ENCODE peak calls at places on chromosomes 7 and 10, in six cellular contexts. P is HepG2, K is cardiac muscle cell, V is kidney, B is activated B cell treated with CpG ODN at 0.5 μM for 24 hours, H is PC-9. A is an unnamed sample.

GRCh38 chr10:80924063-80924952 is 386.6 kb downstream of the SH2D4B start:
- DNase-seq in P (peak), K (peak), H (no peak), B (no peak), V (no peak), A (no peak)

GRCh38 chr10:95478935-95479334 is 82.2 kb downstream of the SORBS1 start:
- DNase-seq in K (no peak), V (no peak), P (no peak), H (no peak), B (no peak), A (no peak)

GRCh38 chr7:23247101-23247601 is 576 bp downstream of the GPNMB start:
- DNase-seq in H (no peak), K (no peak), V (no peak), P (no peak), B (no peak), A (no peak)

GRCh38 chr7:151518781-151519044 is 982 bp downstream of the RHEB start:
- DNase-seq in K (peak), B (no peak), H (no peak), V (no peak), P (no peak), A (no peak)

GRCh38 chr10:84537447-84537931 is 209.1 kb downstream of the CCSER2 start:
- DNase-seq in B (no peak), H (peak), V (no peak), K (peak), P (peak), A (no peak)

GRCh38 chr10:78451592-78451991 is 417.9 kb downstream of the RPS24 start:
- DNase-seq in H (no peak), P (no peak), V (no peak), K (no peak), B (no peak), A (no peak)

GRCh38 chr7:134548877-134549276 is at the start of gene AKR1B15:
- DNase-seq in H (peak), K (no peak), P (no peak), V (no peak), B (peak), A (no peak)

GRCh38 chr10:89785095-89785494 is 83.7 kb downstream of the KIF20B start:
- DNase-seq in H (no peak), P (no peak), V (no peak), B (no peak), K (no peak), A (no peak)

GRCh38 chr10:104299031-104299904 is 30.3 kb downstream of the GSTO2 start:
- DNase-seq in H (no peak), K (no peak), V (no peak), P (no peak), B (no peak), A (no peak)

GRCh38 chr10:112986791-112987190 is 36.7 kb downstream of the TCF7L2 start:
- DNase-seq in P (no peak), K (no peak), H (no peak), B (no peak), V (no peak), A (no peak)

GRCh38 chr7:121945066-121945848 is 72.3 kb downstream of the PTPRZ1 start:
- DNase-seq in H (no peak), K (no peak), V (no peak), B (no peak), P (no peak), A (no peak)

GRCh38 chr10:33353853-33354252 is 19.4 kb upstream of the NRP1 start:
- DNase-seq in V (no peak), B (no peak), P (no peak), H (no peak), K (no peak), A (no peak)

GRCh38 chr10:4708123-4708759 is 117.8 kb upstream of the AKR1E2 start:
- DNase-seq in B (no peak), V (no peak), K (no peak), P (peak), H (no peak), A (no peak)

GRCh38 chr7:95794917-95795515 is 22.7 kb downstream of the DYNC1I1 start:
- DNase-seq in V (no peak), P (peak), H (no peak), B (no peak), K (no peak), A (no peak)

GRCh38 chr10:62616885-62617635 is 187.5 kb upstream of the ADO start:
- DNase-seq in V (no peak), K (no peak), B (no peak), H (no peak), P (no peak), A (no peak)

GRCh38 chr7:28748934-28749584 is 209.1 kb downstream of the TRIL start:
- DNase-seq in H (peak), K (no peak), V (no peak), P (no peak), B (no peak), A (no peak)

GRCh38 chr7:150986099-150986512 is 4.7 kb upstream of the NOS3 start:
- DNase-seq in V (no peak), P (no peak), H (peak), B (no peak), K (peak), A (no peak)

GRCh38 chr7:48611993-48612392 is 312.4 kb upstream of the CDC14C start:
- DNase-seq in P (no peak), K (no peak), B (no peak), V (no peak), H (no peak), A (no peak)

GRCh38 chr7:50851891-50852290 is 69.2 kb upstream of the GRB10 start:
- DNase-seq in B (no peak), H (no peak), P (no peak), V (no peak), K (no peak), A (no peak)

GRCh38 chr7:347001-347590 is 57.1 kb downstream of the FOXL3 start:
- DNase-seq in H (no peak), P (no peak), K (no peak), V (no peak), B (no peak), A (no peak)

GRCh38 chr10:14692344-14693199 is 82.1 kb downstream of the FAM107B start:
- DNase-seq in V (no peak), B (no peak), P (no peak), K (no peak), H (no peak), A (no peak)

GRCh38 chr7:122343986-122344620 is 39.6 kb upstream of the FEZF1 start:
- DNase-seq in H (no peak), V (no peak), B (no peak), P (no peak), K (no peak), A (no peak)

GRCh38 chr7:19958309-19958896 is 185.0 kb upstream of the TMEM196 start:
- DNase-seq in B (no peak), H (peak), K (no peak), P (peak), V (no peak), A (no peak)

GRCh38 chr7:55026867-55027490 is 8.2 kb downstream of the EGFR start:
- DNase-seq in P (no peak), V (no peak), H (peak), B (no peak), K (no peak), A (no peak)

GRCh38 chr10:97713351-97713827 is at the start of gene MARVELD1:
- DNase-seq in V (peak), H (no peak), K (peak), P (no peak), B (no peak), A (no peak)

GRCh38 chr7:11474902-11475585 is 357.0 kb downstream of the THSD7A start:
- DNase-seq in H (no peak), K (no peak), B (no peak), P (no peak), V (no peak), A (no peak)

GRCh38 chr7:64463636-64464375 is 99.1 kb downstream of the ZNF680 start:
- DNase-seq in K (no peak), P (no peak), V (peak), H (peak), B (peak), A (no peak)

GRCh38 chr7:11210374-11210773 is 236.7 kb downstream of the PHF14 start:
- DNase-seq in H (no peak), K (no peak), P (no peak), V (no peak), B (no peak), A (no peak)

GRCh38 chr10:60388709-60389241 is 900 bp downstream of the ANK3 start:
- DNase-seq in P (no peak), B (no peak), H (no peak), V (no peak), K (peak), A (no peak)

GRCh38 chr10:78028438-78029293 is 649 bp downstream of the POLR3A start:
- DNase-seq in H (peak), P (peak), V (no peak), K (peak), B (no peak), A (peak)

GRCh38 chr7:101736077-101736476 is 81.3 kb upstream of the CUX1 start:
- DNase-seq in K (no peak), V (no peak), P (no peak), H (no peak), B (no peak), A (no peak)

GRCh38 chr7:40151504-40151903 is 16.7 kb downstream of the SUGCT start:
- DNase-seq in H (no peak), B (no peak), K (no peak), V (no peak), P (no peak), A (no peak)

GRCh38 chr10:68406111-68406814 is 814 bp downstream of the RUFY2 start:
- DNase-seq in K (peak), P (peak), H (no peak), V (no peak), B (no peak), A (peak)

GRCh38 chr10:52696232-52696631 is 76.4 kb downstream of the MBL2 start:
- DNase-seq in B (no peak), K (no peak), V (no peak), H (no peak), P (no peak), A (no peak)

GRCh38 chr10:62852961-62853702 is 37.0 kb upstream of the EGR2 start:
- DNase-seq in V (no peak), H (no peak), P (no peak), B (no peak), K (no peak), A (peak)

DNA sequence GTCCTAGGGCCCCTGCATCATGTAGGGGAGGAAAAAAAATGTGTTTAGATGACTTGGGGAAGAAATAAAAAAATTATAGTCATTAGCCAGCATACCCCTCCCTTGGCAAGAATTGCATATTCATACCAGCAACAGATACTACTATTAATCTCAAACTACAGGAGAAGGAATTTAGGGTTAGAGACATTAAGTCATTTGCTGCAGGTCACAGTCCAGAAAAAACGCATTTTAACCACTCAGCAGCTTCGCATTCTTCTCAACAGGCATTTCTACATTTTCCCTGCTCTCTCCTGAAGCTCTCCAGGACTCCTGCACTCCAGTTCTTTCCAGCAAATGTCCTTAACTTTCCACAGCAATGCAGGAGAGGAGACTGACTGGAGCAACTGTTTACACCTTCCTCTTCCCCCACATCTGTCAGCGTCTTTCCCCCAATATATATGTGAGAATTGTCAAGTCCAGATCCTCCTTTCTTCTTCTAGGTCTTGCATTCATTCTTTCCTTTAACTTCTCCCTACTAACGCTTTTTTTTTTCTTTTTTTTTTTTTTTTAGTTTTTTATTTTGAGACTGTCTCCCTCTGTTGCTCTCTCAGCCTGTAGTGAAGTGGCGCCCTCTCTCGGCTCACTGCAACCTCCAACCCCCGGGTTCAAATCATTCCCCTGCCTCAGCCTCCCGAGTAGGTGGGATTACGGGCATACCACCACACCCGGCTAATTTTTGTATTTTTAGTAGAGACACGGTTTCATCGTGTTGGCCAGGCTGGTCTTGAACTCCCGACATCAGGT is 35.6 kb downstream of the PRPS1L1 start:
- DNase-seq in H (no peak), K (peak), V (no peak), P (no peak), B (no peak), A (no peak)
- TF ChIP-seq CTCF in H (peak), K (peak), V (no peak), P (peak), B (no peak), A (no peak)

DNA sequence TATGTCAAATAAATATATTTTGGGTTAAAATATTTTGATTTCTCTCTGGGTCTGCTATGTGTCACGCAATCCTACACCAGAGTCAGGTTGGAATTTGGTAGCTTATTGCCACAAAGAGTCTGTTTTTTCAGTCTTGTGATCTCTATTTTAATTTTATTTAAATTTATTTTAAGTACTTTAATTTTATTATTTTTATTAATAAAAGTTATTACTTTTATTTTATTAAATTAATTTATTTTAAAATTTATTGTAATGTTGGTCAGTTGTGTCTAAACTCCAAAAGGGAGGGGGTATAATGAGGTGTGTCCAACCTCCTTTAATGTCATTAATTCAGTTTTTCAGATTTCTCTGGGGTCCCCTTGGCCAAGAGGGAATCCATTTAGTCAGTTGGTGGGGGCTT is 42.8 kb upstream of the RAB18 start:
- DNase-seq in K (no peak), H (no peak), V (no peak), P (no peak), B (no peak), A (no peak)
- TF ChIP-seq CTCF in K (no peak), H (no peak), V (no peak), P (no peak), B (no peak), A (no peak)

DNA sequence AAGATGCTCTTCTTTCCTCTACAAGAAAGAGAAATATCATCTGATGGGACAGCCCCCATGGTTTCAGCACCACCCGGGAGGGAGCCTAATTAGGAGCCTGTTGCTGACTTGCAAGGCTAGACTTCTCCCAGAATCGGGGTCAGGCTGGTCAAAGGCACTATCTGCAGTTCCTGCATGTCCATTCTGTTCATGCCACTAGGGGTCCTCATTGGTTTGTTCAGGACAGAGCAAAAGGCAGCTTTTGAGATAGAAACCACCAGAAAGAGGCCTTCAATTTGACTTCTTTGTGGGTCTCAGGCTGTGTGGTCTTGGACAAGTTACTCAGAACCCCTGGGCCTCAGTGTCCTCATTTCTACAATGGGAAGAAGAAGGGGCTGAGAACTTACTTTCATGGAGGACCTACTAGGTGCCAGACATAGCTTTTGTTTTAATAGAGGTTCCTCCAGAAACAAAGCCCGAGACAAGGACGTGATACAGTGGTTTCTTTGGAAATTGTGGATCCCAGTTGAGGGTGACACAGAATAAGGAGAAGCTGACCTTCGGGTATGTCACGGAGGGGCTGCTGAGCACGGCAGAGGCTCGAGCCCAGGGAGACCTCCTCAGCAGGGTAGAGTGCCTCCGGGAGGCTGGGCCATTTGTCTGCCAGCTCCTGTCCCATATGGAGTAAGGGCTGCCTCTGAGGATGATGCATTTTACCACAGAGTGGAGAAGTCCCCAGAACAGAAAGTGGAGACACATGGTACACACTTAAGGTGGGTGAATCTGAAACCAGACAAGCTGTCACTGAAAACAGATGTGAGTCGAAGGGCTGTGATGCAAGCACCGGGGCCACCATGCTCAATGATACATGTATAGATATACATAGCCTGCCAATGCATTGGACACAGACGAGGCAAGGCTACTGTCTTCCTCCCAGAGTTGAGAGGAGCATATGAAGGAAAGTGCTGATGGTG is 33.1 kb upstream of the NEUROD6 start:
- DNase-seq in B (no peak), K (peak), V (no peak), P (peak), H (no peak), A (no peak)
- TF ChIP-seq CTCF in B (no peak), K (peak), V (peak), P (peak), H (peak), A (no peak)

GRCh38 chr7:127628445-127628844 is 10.5 kb upstream of the PAX4 start:
- DNase-seq in B (no peak), V (no peak), P (no peak), K (peak), H (no peak), A (no peak)
- TF ChIP-seq CTCF in B (no peak), V (no peak), P (peak), K (peak), H (no peak), A (no peak)

GRCh38 chr7:158494162-158494586 is 93.4 kb downstream of the PTPRN2 start:
- DNase-seq in K (no peak), P (no peak), V (no peak), B (no peak), H (no peak), A (no peak)

GRCh38 chr7:158497627-158498026 is 90.0 kb downstream of the PTPRN2 start:
- DNase-seq in P (no peak), B (no peak), H (no peak), V (no peak), K (no peak), A (no peak)

GRCh38 chr7:158495256-158495655 is 92.4 kb downstream of the PTPRN2 start:
- DNase-seq in H (no peak), K (no peak), B (no peak), P (no peak), V (no peak), A (no peak)

GRCh38 chr7:158494643-158495042 is 93.0 kb downstream of the PTPRN2 start:
- DNase-seq in P (no peak), H (no peak), V (no peak), B (no peak), K (no peak), A (no peak)

GRCh38 chr7:158495780-158496179 is 91.8 kb downstream of the PTPRN2 start:
- DNase-seq in P (peak), H (no peak), V (no peak), K (peak), B (no peak), A (no peak)
- TF ChIP-seq CTCF in P (peak), H (peak), V (no peak), K (peak), B (no peak), A (no peak)

GRCh38 chr7:43921423-43921822 is 4.8 kb upstream of the UBE2D4 start:
- DNase-seq in V (no peak), H (peak), B (no peak), P (no peak), K (no peak), A (no peak)

GRCh38 chr7:43922726-43923125 is 3.5 kb upstream of the UBE2D4 start:
- DNase-seq in H (peak), K (no peak), P (no peak), V (no peak), B (no peak), A (no peak)

GRCh38 chr7:43927810-43928209 is 1.6 kb downstream of the UBE2D4 start:
- DNase-seq in K (no peak), P (no peak), B (no peak), V (no peak), H (peak), A (no peak)

GRCh38 chr7:43929529-43930457 is 3.6 kb downstream of the UBE2D4 start:
- DNase-seq in P (no peak), H (peak), B (no peak), V (no peak), K (no peak), A (no peak)

GRCh38 chr7:43926193-43927043 is at the start of gene UBE2D4:
- DNase-seq in P (peak), B (peak), H (peak), K (peak), V (peak), A (peak)
- TF ChIP-seq CTCF in P (peak), B (no peak), H (no peak), K (peak), V (peak), A (no peak)